ENCODE peak calls at places on chromosomes 3 and 15, in seven cellular contexts. K is CD8-positive, alpha-beta T cell; G is ovary; M is OCI-LY7; J is aorta; H is dorsolateral prefrontal cortex; S is upper lobe of right lung. C is an unnamed sample.

GRCh38 chr3:46469680-46470357 is 5.1 kb upstream of the LTF start:
- DNase-seq in M (no peak), G (no peak), K (no peak), J (peak), H (no peak), S (no peak), C (no peak)

GRCh38 chr15:75508741-75509532 is 57.4 kb upstream of the SIN3A start:
- DNase-seq in S (no peak), H (no peak), K (no peak), G (no peak), M (peak), J (no peak), C (peak)

GRCh38 chr3:152219225-152219624 is 49.5 kb upstream of the MBNL1 start:
- DNase-seq in K (no peak), J (no peak), G (no peak), S (no peak), H (no peak), M (no peak), C (peak)

GRCh38 chr15:23687143-23687470 is at the start of gene NDN:
- DNase-seq in J (peak), H (peak), G (peak), M (no peak), S (peak), K (no peak), C (peak)

GRCh38 chr3:68009865-68010264 is 355.5 kb upstream of the SUCLG2 start:
- DNase-seq in S (no peak), J (no peak), H (no peak), K (no peak), M (no peak), G (no peak), C (no peak)

GRCh38 chr15:45030743-45031142 is 7.7 kb downstream of the SORD start:
- DNase-seq in H (no peak), S (no peak), K (no peak), G (no peak), J (no peak), M (no peak), C (no peak)

GRCh38 chr15:59232476-59232875 is 25.8 kb downstream of the LDHAL6B start:
- DNase-seq in G (no peak), H (no peak), K (no peak), M (no peak), S (no peak), J (no peak), C (peak)

GRCh38 chr3:48694610-48695051 is 8.9 kb upstream of the NCKIPSD start:
- DNase-seq in S (peak), M (no peak), K (no peak), H (peak), G (peak), J (peak), C (peak)

GRCh38 chr3:156037356-156037755 is 83.0 kb upstream of the KCNAB1 start:
- DNase-seq in K (no peak), S (no peak), G (no peak), J (no peak), M (no peak), H (no peak), C (no peak)

GRCh38 chr3:107962946-107963345 is 127.9 kb downstream of the CD47 start:
- DNase-seq in J (no peak), M (no peak), K (no peak), S (no peak), H (no peak), G (no peak), C (peak)

GRCh38 chr3:61371123-61371522 is 119.9 kb upstream of the FHIT start:
- DNase-seq in K (no peak), J (no peak), G (no peak), M (peak), H (no peak), S (no peak), C (no peak)

GRCh38 chr3:37862219-37862711 is 585 bp downstream of the CTDSPL start:
- DNase-seq in H (no peak), M (no peak), G (peak), S (peak), J (peak), K (no peak), C (peak)

GRCh38 chr3:189860296-189860695 is 229.1 kb downstream of the TP63 start:
- DNase-seq in H (no peak), S (no peak), M (no peak), G (no peak), J (no peak), K (no peak), C (no peak)

GRCh38 chr3:128906031-128906803 is 26.8 kb downstream of the ACAD9 start:
- DNase-seq in S (no peak), M (no peak), J (no peak), H (no peak), G (no peak), K (no peak), C (no peak)

GRCh38 chr15:51721199-51721960 is 16.1 kb downstream of the LYSMD2 start:
- DNase-seq in G (no peak), S (no peak), K (no peak), M (no peak), H (no peak), J (no peak), C (peak)

GRCh38 chr15:49720221-49720620 is 99.4 kb downstream of the DTWD1 start:
- DNase-seq in J (no peak), H (no peak), M (no peak), S (no peak), K (no peak), G (no peak), C (no peak)

GRCh38 chr3:36991923-36992805 is 767 bp downstream of the EPM2AIP1 start:
- DNase-seq in H (no peak), J (no peak), S (no peak), K (peak), M (peak), G (no peak), C (peak)

GRCh38 chr3:195809796-195810454 is 1.8 kb downstream of the MUC4 start:
- DNase-seq in S (no peak), G (no peak), J (peak), K (no peak), H (no peak), M (no peak), C (no peak)

GRCh38 chr3:184334470-184335158 is 2.8 kb upstream of the FAM131A start:
- DNase-seq in G (no peak), M (no peak), H (no peak), K (no peak), J (no peak), S (no peak), C (peak)

GRCh38 chr3:139655880-139656279 is 21.9 kb downstream of the NMNAT3 start:
- DNase-seq in G (peak), H (no peak), S (no peak), J (no peak), M (no peak), K (no peak), C (peak)

GRCh38 chr3:115899535-115899934 is 276.2 kb downstream of the GAP43 start:
- DNase-seq in M (no peak), H (no peak), G (no peak), J (no peak), K (no peak), S (no peak), C (no peak)

GRCh38 chr3:32189693-32190092 is 48.8 kb upstream of the CMTM8 start:
- DNase-seq in M (no peak), J (no peak), H (no peak), K (no peak), S (no peak), G (no peak), C (no peak)

GRCh38 chr3:194380300-194380699 is 10.8 kb upstream of the LRRC15 start:
- DNase-seq in S (no peak), K (no peak), J (peak), H (no peak), G (no peak), M (no peak), C (no peak)

GRCh38 chr15:67967871-67968423 is 86.2 kb upstream of the PIAS1 start:
- DNase-seq in M (no peak), G (peak), S (peak), K (no peak), J (peak), H (peak), C (peak)

GRCh38 chr15:54884312-54884711 is 312.4 kb downstream of the RSL24D1 start:
- DNase-seq in K (no peak), M (no peak), S (no peak), H (no peak), J (no peak), G (no peak), C (no peak)

GRCh38 chr15:95160316-95160715 is 929.0 kb downstream of the MCTP2 start:
- DNase-seq in K (no peak), G (no peak), S (no peak), J (no peak), M (no peak), H (no peak), C (no peak)

GRCh38 chr15:80744826-80745225 is 34.3 kb upstream of the CEMIP start:
- DNase-seq in H (no peak), S (no peak), M (no peak), K (no peak), J (no peak), G (no peak), C (peak)

GRCh38 chr3:184491867-184492615 is 69.5 kb upstream of the EPHB3 start:
- DNase-seq in K (no peak), M (no peak), H (no peak), G (peak), S (peak), J (no peak), C (peak)

GRCh38 chr15:57251308-57251707 is 125.0 kb upstream of the CGNL1 start:
- DNase-seq in S (no peak), H (no peak), M (no peak), J (no peak), G (no peak), K (no peak), C (peak)

DNA sequence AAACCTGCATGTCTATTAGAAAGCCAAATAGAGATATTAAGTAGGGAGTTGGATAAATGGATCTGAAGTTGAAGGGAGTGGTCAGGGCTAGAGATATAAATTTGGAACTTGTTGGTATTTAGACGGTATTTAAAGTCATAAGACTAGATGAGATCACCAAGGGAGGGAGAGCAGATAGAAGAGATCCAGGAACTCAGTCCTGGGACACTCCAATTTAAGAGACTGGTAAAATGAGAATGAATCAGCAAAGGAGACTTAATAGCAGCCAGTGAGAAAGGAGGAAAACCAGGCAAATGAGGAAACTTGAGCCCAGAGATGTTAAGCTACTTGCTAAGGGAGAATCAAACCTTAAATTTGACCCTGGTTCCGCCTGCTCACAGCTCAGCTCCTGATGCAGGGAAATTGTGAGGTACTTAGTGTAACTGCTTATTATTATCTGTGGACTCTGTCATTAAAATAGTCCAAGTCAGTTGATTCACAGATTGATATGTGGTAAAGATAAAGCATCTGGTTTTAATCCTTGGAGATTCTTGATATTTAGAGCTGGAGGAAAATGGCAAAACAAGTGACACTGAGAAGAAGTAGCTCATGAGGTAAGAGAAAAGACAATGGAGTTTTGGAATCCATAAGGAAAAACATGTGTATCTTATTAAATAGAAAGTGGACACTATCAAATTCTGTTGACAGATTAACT is 35.7 kb downstream of the ABI3BP start:
- DNase-seq in K (no peak), J (no peak), H (no peak), G (no peak), S (no peak), M (no peak), C (peak)
- H3K27ac ChIP-seq in K (no peak), J (no peak), H (no peak), G (no peak), S (no peak), M (no peak), C (peak)

GRCh38 chr3:57048728-57049127 is 11.7 kb upstream of the SPATA12 start:
- DNase-seq in K (no peak), M (peak), H (no peak), J (no peak), G (no peak), S (no peak), C (no peak)
- H3K27ac ChIP-seq in K (no peak), M (no peak), H (no peak), J (no peak), G (no peak), S (no peak), C (no peak)

GRCh38 chr15:64503640-64504039 is 43.3 kb downstream of the ZNF609 start:
- DNase-seq in G (no peak), S (no peak), M (peak), J (no peak), H (no peak), K (no peak), C (no peak)

GRCh38 chr15:64507293-64507802 is 47.0 kb downstream of the ZNF609 start:
- DNase-seq in S (peak), J (no peak), H (peak), G (peak), K (no peak), M (peak), C (peak)

GRCh38 chr15:64503197-64503596 is 42.8 kb downstream of the ZNF609 start:
- DNase-seq in S (no peak), M (peak), K (no peak), G (no peak), J (no peak), H (no peak), C (peak)

GRCh38 chr15:64502537-64502936 is 42.2 kb downstream of the ZNF609 start:
- DNase-seq in G (no peak), K (no peak), H (no peak), J (no peak), M (no peak), S (no peak), C (peak)

DNA sequence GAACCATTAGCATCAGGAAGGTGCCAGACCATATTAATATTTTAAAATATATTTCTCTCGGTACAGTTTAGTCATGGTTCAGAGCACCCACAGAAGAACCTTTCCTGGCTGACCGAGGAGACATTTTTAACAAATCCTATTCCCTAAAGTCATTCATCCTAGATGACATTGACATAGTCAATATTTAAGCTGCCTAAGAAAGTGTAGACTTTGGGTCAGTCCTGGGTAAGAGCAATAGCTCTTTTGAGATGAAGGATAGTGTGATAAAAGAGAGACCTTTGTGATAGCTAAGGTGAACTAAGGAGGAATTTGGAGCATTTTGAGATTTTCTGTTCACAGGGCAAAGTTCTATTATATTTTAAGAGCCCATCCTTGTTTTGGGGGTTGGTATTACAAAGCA is 47.5 kb downstream of the ZNF609 start:
- DNase-seq in K (no peak), H (no peak), J (no peak), S (no peak), G (no peak), M (no peak), C (no peak)
- H3K27ac ChIP-seq in K (no peak), H (peak), J (peak), S (peak), G (peak), M (peak), C (peak)

GRCh38 chr15:89822611-89822950 is 7.9 kb upstream of the ANPEP start:
- DNase-seq in K (no peak), H (no peak), G (no peak), J (no peak), M (no peak), S (no peak), C (no peak)
- H3K27ac ChIP-seq in K (no peak), H (no peak), G (no peak), J (no peak), M (no peak), S (no peak), C (peak)

GRCh38 chr3:124981472-124981871 is 46.9 kb upstream of the MUC13 start:
- DNase-seq in K (no peak), J (no peak), H (no peak), S (no peak), M (no peak), G (no peak), C (no peak)
- H3K27ac ChIP-seq in K (no peak), J (no peak), H (no peak), S (no peak), M (no peak), G (no peak), C (no peak)

DNA sequence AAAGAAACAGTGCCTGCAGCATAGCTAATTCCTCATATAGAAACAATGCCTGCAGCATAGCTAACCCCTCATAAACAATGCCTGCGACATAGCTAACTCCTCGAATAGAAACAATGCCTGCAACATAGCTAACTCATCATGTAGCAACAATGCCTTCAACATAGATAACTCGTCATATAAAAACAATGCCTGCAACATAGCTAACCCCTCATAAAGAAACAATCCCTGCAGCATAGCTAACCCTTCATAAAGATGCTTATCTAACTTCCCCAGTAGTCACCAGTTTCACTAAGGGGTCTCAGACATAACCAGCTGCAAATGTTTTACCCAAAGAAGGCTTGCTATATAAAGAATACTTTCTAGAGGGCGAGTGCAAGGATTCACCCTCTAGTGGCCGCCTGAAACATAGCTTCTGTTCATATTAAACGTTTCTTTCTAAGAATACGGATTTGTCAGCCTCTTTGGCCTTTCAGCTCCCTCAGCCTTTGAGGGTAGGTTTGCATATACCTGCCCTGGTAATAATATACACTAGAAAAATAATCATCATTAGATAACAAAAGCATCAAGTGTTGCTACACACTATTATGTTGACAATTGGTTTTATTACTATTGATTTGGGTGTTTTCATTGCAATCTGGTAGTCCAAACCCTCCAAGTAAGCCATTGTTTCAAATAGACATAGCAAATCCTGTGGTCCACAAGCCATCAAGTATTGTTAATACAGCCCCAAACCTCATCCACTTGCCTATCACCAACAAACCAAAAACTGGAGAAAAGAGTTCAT is 44.4 kb upstream of the FAN1 start:
- DNase-seq in J (no peak), G (no peak), K (no peak), H (no peak), S (no peak), M (peak), C (peak)
- H3K27ac ChIP-seq in J (no peak), G (no peak), K (no peak), H (no peak), S (no peak), M (no peak), C (no peak)

GRCh38 chr3:16455001-16455400 is 58.5 kb downstream of the RFTN1 start:
- DNase-seq in G (peak), K (no peak), S (no peak), H (no peak), J (no peak), M (no peak), C (no peak)

GRCh38 chr3:16448691-16449090 is 64.8 kb downstream of the RFTN1 start:
- DNase-seq in M (peak), J (peak), H (no peak), G (peak), K (no peak), S (no peak), C (peak)

GRCh38 chr3:16455946-16456345 is 57.6 kb downstream of the RFTN1 start:
- DNase-seq in S (no peak), K (no peak), G (no peak), J (no peak), M (no peak), H (no peak), C (no peak)

GRCh38 chr3:16449369-16449768 is 64.1 kb downstream of the RFTN1 start:
- DNase-seq in K (no peak), M (no peak), H (no peak), G (no peak), J (no peak), S (no peak), C (no peak)

DNA sequence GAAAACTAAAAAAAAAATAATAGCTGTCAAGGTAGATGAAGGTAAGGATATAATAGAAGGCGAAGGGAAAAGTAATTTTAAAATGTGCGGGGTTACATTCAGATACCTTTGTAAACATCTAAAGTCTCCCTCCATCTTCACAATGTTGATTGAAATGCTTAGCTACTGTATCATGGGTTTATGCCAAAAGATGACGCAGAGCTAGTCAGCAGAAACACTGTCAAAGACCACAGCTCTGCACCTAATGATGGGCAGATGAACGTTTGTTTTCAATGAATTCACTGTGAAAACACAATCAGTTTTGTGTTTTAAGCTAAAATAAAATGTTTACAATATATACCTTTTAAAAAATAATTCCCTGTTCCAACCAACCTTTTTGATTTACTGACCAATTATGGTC is 61.2 kb downstream of the RFTN1 start:
- DNase-seq in M (no peak), G (no peak), K (no peak), S (no peak), H (no peak), J (no peak), C (peak)
- H3K27ac ChIP-seq in M (peak), G (no peak), K (no peak), S (no peak), H (no peak), J (no peak), C (no peak)

GRCh38 chr15:78565097-78565950 is at the start of gene CHRNA5:
- DNase-seq in G (peak), K (peak), J (peak), M (peak), H (no peak), S (peak), C (peak)
- H3K27ac ChIP-seq in G (no peak), K (no peak), J (no peak), M (peak), H (no peak), S (no peak), C (no peak)